ENCODE peak calls at places on chromosomes 4 and X, in six cellular contexts. One of them, this sample, is unnamed.

GRCh38 chr4:83552924-83553323 is 17.0 kb downstream of the GPAT3 start:
- DNase-seq in pancreas: no peak
- DNase-seq in adipocyte: peak; percentile 19
- DNase-seq in OCI-LY7: no peak
- DNase-seq in CD4-positive, alpha-beta memory T cell: no peak
- DNase-seq in thoracic aorta: no peak
- DNase-seq in this sample: no peak

GRCh38 chr4:154720123-154720522 is 23.7 kb upstream of the LRAT start:
- DNase-seq in pancreas: no peak
- DNase-seq in adipocyte: no peak
- DNase-seq in OCI-LY7: no peak
- DNase-seq in CD4-positive, alpha-beta memory T cell: no peak
- DNase-seq in thoracic aorta: no peak
- DNase-seq in this sample: no peak

GRCh38 chrX:136237074-136237473 is 14.1 kb downstream of the MAP7D3 start:
- DNase-seq in pancreas: no peak
- DNase-seq in adipocyte: no peak
- DNase-seq in OCI-LY7: no peak
- DNase-seq in CD4-positive, alpha-beta memory T cell: no peak
- DNase-seq in thoracic aorta: no peak
- DNase-seq in this sample: no peak

GRCh38 chrX:103464774-103465117 is 54.5 kb downstream of the RAB40A start:
- DNase-seq in pancreas: no peak
- DNase-seq in adipocyte: peak; percentile 83
- DNase-seq in OCI-LY7: peak; percentile 55
- DNase-seq in CD4-positive, alpha-beta memory T cell: peak; percentile 77
- DNase-seq in thoracic aorta: peak; percentile 13
- DNase-seq in this sample: peak; percentile 32

GRCh38 chr4:46032061-46032460 is 91.8 kb downstream of the GABRG1 start:
- DNase-seq in pancreas: no peak
- DNase-seq in adipocyte: no peak
- DNase-seq in OCI-LY7: no peak
- DNase-seq in CD4-positive, alpha-beta memory T cell: no peak
- DNase-seq in thoracic aorta: no peak
- DNase-seq in this sample: no peak

GRCh38 chr4:48962636-48963035 is 23.4 kb upstream of the CWH43 start:
- DNase-seq in pancreas: no peak
- DNase-seq in adipocyte: no peak
- DNase-seq in OCI-LY7: no peak
- DNase-seq in CD4-positive, alpha-beta memory T cell: no peak
- DNase-seq in thoracic aorta: no peak
- DNase-seq in this sample: no peak

GRCh38 chr4:25767877-25768475 is 94.8 kb downstream of the SEL1L3 start:
- DNase-seq in pancreas: no peak
- DNase-seq in adipocyte: peak; percentile 85
- DNase-seq in OCI-LY7: peak; percentile 47
- DNase-seq in CD4-positive, alpha-beta memory T cell: no peak
- DNase-seq in thoracic aorta: no peak
- DNase-seq in this sample: peak; percentile 26

GRCh38 chr4:120266602-120267001 is 200.0 kb upstream of the MAD2L1 start:
- DNase-seq in pancreas: no peak
- DNase-seq in adipocyte: no peak
- DNase-seq in OCI-LY7: no peak
- DNase-seq in CD4-positive, alpha-beta memory T cell: no peak
- DNase-seq in thoracic aorta: no peak
- DNase-seq in this sample: no peak

GRCh38 chrX:133097031-133097430 is at the start of gene USP26:
- DNase-seq in pancreas: no peak
- DNase-seq in adipocyte: no peak
- DNase-seq in OCI-LY7: no peak
- DNase-seq in CD4-positive, alpha-beta memory T cell: no peak
- DNase-seq in thoracic aorta: no peak
- DNase-seq in this sample: no peak

GRCh38 chr4:109953556-109953955 is 40.9 kb downstream of the EGF start:
- DNase-seq in pancreas: no peak
- DNase-seq in adipocyte: no peak
- DNase-seq in OCI-LY7: no peak
- DNase-seq in CD4-positive, alpha-beta memory T cell: no peak
- DNase-seq in thoracic aorta: no peak
- DNase-seq in this sample: no peak

GRCh38 chrX:112874140-112874539 is 33.5 kb upstream of the AMOT start:
- DNase-seq in pancreas: no peak
- DNase-seq in adipocyte: peak; percentile 68
- DNase-seq in OCI-LY7: no peak
- DNase-seq in CD4-positive, alpha-beta memory T cell: no peak
- DNase-seq in thoracic aorta: no peak
- DNase-seq in this sample: no peak

GRCh38 chr4:133000012-133000411 is 149.1 kb upstream of the PCDH10 start:
- DNase-seq in pancreas: no peak
- DNase-seq in adipocyte: peak; percentile 67
- DNase-seq in OCI-LY7: no peak
- DNase-seq in CD4-positive, alpha-beta memory T cell: no peak
- DNase-seq in thoracic aorta: no peak
- DNase-seq in this sample: no peak

GRCh38 chr4:95178938-95179337 is 369.8 kb downstream of the UNC5C start:
- DNase-seq in pancreas: no peak
- DNase-seq in adipocyte: no peak
- DNase-seq in OCI-LY7: no peak
- DNase-seq in CD4-positive, alpha-beta memory T cell: no peak
- DNase-seq in thoracic aorta: no peak
- DNase-seq in this sample: no peak

GRCh38 chr4:42410446-42410845 is 13.2 kb downstream of the SHISA3 start:
- DNase-seq in pancreas: no peak
- DNase-seq in adipocyte: no peak
- DNase-seq in OCI-LY7: no peak
- DNase-seq in CD4-positive, alpha-beta memory T cell: no peak
- DNase-seq in thoracic aorta: no peak
- DNase-seq in this sample: no peak

GRCh38 chr4:68176904-68177303 is 47.2 kb upstream of the TMPRSS11F start:
- DNase-seq in pancreas: no peak
- DNase-seq in adipocyte: no peak
- DNase-seq in OCI-LY7: no peak
- DNase-seq in CD4-positive, alpha-beta memory T cell: no peak
- DNase-seq in thoracic aorta: no peak
- DNase-seq in this sample: no peak

GRCh38 chrX:13994104-13994503 is 35.6 kb downstream of the GEMIN8 start:
- DNase-seq in pancreas: no peak
- DNase-seq in adipocyte: no peak
- DNase-seq in OCI-LY7: no peak
- DNase-seq in CD4-positive, alpha-beta memory T cell: no peak
- DNase-seq in thoracic aorta: no peak
- DNase-seq in this sample: no peak

GRCh38 chrX:134186362-134187121 is 50.4 kb upstream of the CCDC160 start:
- DNase-seq in pancreas: no peak
- DNase-seq in adipocyte: no peak
- DNase-seq in OCI-LY7: no peak
- DNase-seq in CD4-positive, alpha-beta memory T cell: peak; percentile 84
- DNase-seq in thoracic aorta: no peak
- DNase-seq in this sample: no peak

GRCh38 chrX:23334871-23335599 is 386 bp downstream of the PTCHD1 start:
- DNase-seq in pancreas: peak; percentile 65
- DNase-seq in adipocyte: no peak
- DNase-seq in OCI-LY7: no peak
- DNase-seq in CD4-positive, alpha-beta memory T cell: no peak
- DNase-seq in thoracic aorta: no peak
- DNase-seq in this sample: no peak

GRCh38 chrX:66601522-66601921 is 37.4 kb downstream of the EDA2R start:
- DNase-seq in pancreas: no peak
- DNase-seq in adipocyte: no peak
- DNase-seq in OCI-LY7: peak; percentile 6
- DNase-seq in CD4-positive, alpha-beta memory T cell: no peak
- DNase-seq in thoracic aorta: no peak
- DNase-seq in this sample: no peak

GRCh38 chrX:16239211-16239610 is 71.9 kb downstream of the MAGEB17 start:
- DNase-seq in pancreas: no peak
- DNase-seq in adipocyte: peak; percentile 31
- DNase-seq in OCI-LY7: no peak
- DNase-seq in CD4-positive, alpha-beta memory T cell: no peak
- DNase-seq in thoracic aorta: no peak
- DNase-seq in this sample: peak; percentile 52

GRCh38 chr4:20393486-20394100 is 141.9 kb downstream of the SLIT2 start:
- DNase-seq in pancreas: no peak
- DNase-seq in adipocyte: no peak
- DNase-seq in OCI-LY7: no peak
- DNase-seq in CD4-positive, alpha-beta memory T cell: no peak
- DNase-seq in thoracic aorta: no peak
- DNase-seq in this sample: peak; percentile 38

GRCh38 chr4:151287409-151287808 is 10.4 kb downstream of the PRSS48 start:
- DNase-seq in pancreas: no peak
- DNase-seq in adipocyte: no peak
- DNase-seq in OCI-LY7: no peak
- DNase-seq in CD4-positive, alpha-beta memory T cell: no peak
- DNase-seq in thoracic aorta: no peak
- DNase-seq in this sample: peak; percentile 2

GRCh38 chr4:82715731-82716617 is 82.6 kb downstream of the SCD5 start:
- DNase-seq in pancreas: no peak
- DNase-seq in adipocyte: peak; percentile 55
- DNase-seq in OCI-LY7: no peak
- DNase-seq in CD4-positive, alpha-beta memory T cell: no peak
- DNase-seq in thoracic aorta: no peak
- DNase-seq in this sample: no peak

GRCh38 chrX:149074429-149074828 is 430.7 kb downstream of the IDS start:
- DNase-seq in pancreas: no peak
- DNase-seq in adipocyte: no peak
- DNase-seq in OCI-LY7: peak; percentile 0
- DNase-seq in CD4-positive, alpha-beta memory T cell: no peak
- DNase-seq in thoracic aorta: no peak
- DNase-seq in this sample: peak; percentile 4

GRCh38 chr4:173182403-173182802 is 13.8 kb downstream of the GALNT7 start:
- DNase-seq in pancreas: no peak
- DNase-seq in adipocyte: peak; percentile 73
- DNase-seq in OCI-LY7: no peak
- DNase-seq in CD4-positive, alpha-beta memory T cell: no peak
- DNase-seq in thoracic aorta: peak; percentile 16
- DNase-seq in this sample: peak; percentile 66

GRCh38 chrX:68133181-68133580 is 300.1 kb downstream of the OPHN1 start:
- DNase-seq in pancreas: no peak
- DNase-seq in adipocyte: no peak
- DNase-seq in OCI-LY7: no peak
- DNase-seq in CD4-positive, alpha-beta memory T cell: no peak
- DNase-seq in thoracic aorta: no peak
- DNase-seq in this sample: no peak

GRCh38 chrX:111005151-111005550 is 90.8 kb upstream of the PAK3 start:
- DNase-seq in pancreas: no peak
- DNase-seq in adipocyte: no peak
- DNase-seq in OCI-LY7: no peak
- DNase-seq in CD4-positive, alpha-beta memory T cell: no peak
- DNase-seq in thoracic aorta: no peak
- DNase-seq in this sample: no peak

DNA sequence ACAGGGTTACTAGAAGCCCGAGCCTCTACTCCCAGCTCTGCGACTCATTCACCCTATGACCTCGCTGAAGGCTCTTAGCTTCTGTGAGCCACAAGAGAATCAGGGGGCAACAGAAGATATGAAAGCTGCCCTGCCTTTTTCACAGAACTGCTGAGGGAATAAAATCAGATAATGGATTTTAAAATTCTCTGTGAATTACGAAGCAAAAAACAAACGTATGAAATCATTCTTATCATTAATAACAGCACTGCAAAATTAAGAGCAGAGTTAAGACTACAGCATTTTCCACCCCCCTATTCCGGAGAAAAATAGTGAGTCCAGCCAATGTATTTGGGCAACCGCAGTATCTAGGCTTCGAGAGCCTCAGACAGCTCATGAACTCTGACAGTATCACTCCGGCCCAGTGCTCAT is 33.5 kb downstream of the AFAP1 start:
- DNase-seq in pancreas: no peak
- DNase-seq in adipocyte: no peak
- DNase-seq in OCI-LY7: no peak
- DNase-seq in CD4-positive, alpha-beta memory T cell: no peak
- DNase-seq in thoracic aorta: no peak
- DNase-seq in this sample: no peak
- H3K4me3 ChIP-seq in pancreas: no peak overlapping the region
- H3K4me3 ChIP-seq in adipocyte: peak overlapping the region; percentile 78
- H3K4me3 ChIP-seq in OCI-LY7: no peak overlapping the region
- H3K4me3 ChIP-seq in CD4-positive, alpha-beta memory T cell: no peak overlapping the region
- H3K4me3 ChIP-seq in thoracic aorta: peak overlapping the region; percentile 25
- H3K4me3 ChIP-seq in this sample: no peak overlapping the region

GRCh38 chr4:3082915-3083515 is 8.5 kb downstream of the HTT start:
- DNase-seq in pancreas: no peak
- DNase-seq in adipocyte: no peak
- DNase-seq in OCI-LY7: no peak
- DNase-seq in CD4-positive, alpha-beta memory T cell: no peak
- DNase-seq in thoracic aorta: no peak
- DNase-seq in this sample: no peak
- H3K36me3 ChIP-seq in pancreas: peaks cover 6% of the 10 kb centered on the region
- H3K36me3 ChIP-seq in adipocyte: peaks cover 5% of the 10 kb centered on the region
- H3K36me3 ChIP-seq in OCI-LY7: peaks cover 45% of the 10 kb centered on the region
- H3K36me3 ChIP-seq in CD4-positive, alpha-beta memory T cell: peaks cover 10% of the 10 kb centered on the region
- H3K36me3 ChIP-seq in thoracic aorta: peaks cover 6% of the 10 kb centered on the region
- H3K36me3 ChIP-seq in this sample: peaks cover 4% of the 10 kb centered on the region

GRCh38 chr4:147233-147632 is 22.9 kb downstream of the ZNF718 start:
- DNase-seq in pancreas: no peak
- DNase-seq in adipocyte: no peak
- DNase-seq in OCI-LY7: no peak
- DNase-seq in CD4-positive, alpha-beta memory T cell: no peak
- DNase-seq in thoracic aorta: no peak
- DNase-seq in this sample: no peak
- H3K9me3 ChIP-seq in pancreas: peaks cover 12% of the 10 kb centered on the region
- H3K9me3 ChIP-seq in adipocyte: peaks cover 93% of the 10 kb centered on the region
- H3K9me3 ChIP-seq in OCI-LY7: peaks cover 72% of the 10 kb centered on the region
- H3K9me3 ChIP-seq in CD4-positive, alpha-beta memory T cell: no peaks in the 10 kb centered on the region
- H3K9me3 ChIP-seq in thoracic aorta: peaks cover 91% of the 10 kb centered on the region
- H3K9me3 ChIP-seq in this sample: peaks cover 4% of the 10 kb centered on the region

DNA sequence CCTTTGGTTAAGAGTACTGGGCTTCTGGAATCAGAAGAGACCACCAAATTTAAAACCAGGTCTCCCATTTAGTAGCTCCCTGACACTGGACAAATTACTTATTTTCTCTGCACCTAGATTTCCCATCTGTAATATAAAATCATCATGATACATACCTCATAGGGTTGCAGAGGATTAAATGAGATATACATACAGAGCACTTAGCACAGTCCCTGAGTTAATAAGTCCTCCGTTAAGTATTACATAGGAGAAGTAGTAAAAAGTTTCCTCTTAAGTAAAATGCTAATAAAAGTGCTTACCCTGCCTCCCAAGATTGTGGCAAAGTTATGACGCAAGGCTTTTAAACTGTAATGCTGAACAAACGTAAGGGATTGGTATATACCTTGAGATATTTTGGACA is 539 bp upstream of the CHIC1 start:
- DNase-seq in pancreas: no peak
- DNase-seq in adipocyte: peak; percentile 22
- DNase-seq in OCI-LY7: peak; percentile 0
- DNase-seq in CD4-positive, alpha-beta memory T cell: no peak
- DNase-seq in thoracic aorta: no peak
- DNase-seq in this sample: no peak
- H3K4me3 ChIP-seq in pancreas: peak overlapping the region; percentile 29
- H3K4me3 ChIP-seq in adipocyte: peak overlapping the region; percentile 81
- H3K4me3 ChIP-seq in OCI-LY7: peak overlapping the region; percentile 84
- H3K4me3 ChIP-seq in CD4-positive, alpha-beta memory T cell: peak overlapping the region; percentile 81
- H3K4me3 ChIP-seq in thoracic aorta: peak overlapping the region; percentile 73
- H3K4me3 ChIP-seq in this sample: peak overlapping the region; percentile 67

DNA sequence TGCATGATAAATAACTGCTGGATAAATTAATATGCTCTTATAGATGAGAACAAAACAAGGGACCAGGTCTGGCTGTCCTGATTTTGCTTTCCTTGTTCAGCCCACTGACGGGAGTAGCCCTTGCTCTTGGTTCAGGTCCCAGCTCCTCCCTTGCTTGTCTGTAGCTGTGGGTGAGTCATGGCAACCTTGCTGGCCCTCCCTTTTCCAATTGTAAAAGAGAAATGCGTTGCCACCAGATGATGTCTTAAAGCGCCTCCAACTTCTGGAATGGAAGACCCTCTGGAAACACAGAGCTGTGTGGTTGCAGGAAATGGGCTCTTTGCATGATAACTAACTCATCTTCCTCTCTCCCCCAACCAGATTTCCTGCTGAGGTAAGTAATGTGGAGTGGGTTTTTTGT is 171.4 kb downstream of the AASDH start:
- DNase-seq in pancreas: no peak
- DNase-seq in adipocyte: no peak
- DNase-seq in OCI-LY7: no peak
- DNase-seq in CD4-positive, alpha-beta memory T cell: no peak
- DNase-seq in thoracic aorta: no peak
- DNase-seq in this sample: peak; percentile 69
- H3K36me3 ChIP-seq in pancreas: no peaks in the 10 kb centered on the region
- H3K36me3 ChIP-seq in adipocyte: no peaks in the 10 kb centered on the region
- H3K36me3 ChIP-seq in OCI-LY7: peaks cover 3% of the 10 kb centered on the region
- H3K36me3 ChIP-seq in CD4-positive, alpha-beta memory T cell: no peaks in the 10 kb centered on the region
- H3K36me3 ChIP-seq in thoracic aorta: no peaks in the 10 kb centered on the region
- H3K36me3 ChIP-seq in this sample: no peaks in the 10 kb centered on the region